ENCODE peak calls at places on chromosome 17, in five cellular contexts. K is breast epithelium; I is CD4-positive, alpha-beta T cell; N is uterus; Q is astrocyte. D is an unnamed sample.

GRCh38 chr17:11627301-11627700 is 29.0 kb downstream of the DNAH9 start:
- DNase-seq in K (no peak), Q (no peak), N (no peak), I (no peak), D (no peak)

GRCh38 chr17:44307387-44308186 is 814 bp upstream of the RUNDC3A start:
- DNase-seq in Q (peak; percentile 10), K (no peak), I (no peak), N (no peak), D (peak; percentile 78)

GRCh38 chr17:1055751-1056645 is 59.1 kb downstream of the TIMM22 start:
- DNase-seq in N (peak; percentile 67), K (peak; percentile 57), Q (peak; percentile 15), I (peak; percentile 23), D (peak; percentile 66)

GRCh38 chr17:39922006-39922405 is 3.6 kb upstream of the GSDMB start:
- DNase-seq in I (no peak), Q (no peak), K (no peak), N (no peak), D (no peak)

GRCh38 chr17:75557075-75557851 is 30.3 kb upstream of the MYO15B start:
- DNase-seq in N (peak; percentile 73), K (peak; percentile 46), I (no peak), Q (peak; percentile 27), D (no peak)

GRCh38 chr17:50534222-50534978 is 1.9 kb downstream of the EPN3 start:
- DNase-seq in Q (peak; percentile 29), K (no peak), I (no peak), N (no peak), D (no peak)

GRCh38 chr17:73969956-73970355 is 233.5 kb upstream of the RPL38 start:
- DNase-seq in I (no peak), N (no peak), K (no peak), Q (no peak), D (no peak)

GRCh38 chr17:62625870-62626200 is 1.6 kb upstream of the MRC2 start:
- DNase-seq in K (no peak), N (no peak), I (no peak), Q (no peak), D (peak; percentile 68)

GRCh38 chr17:29043539-29044165 is 711 bp downstream of the PIPOX start:
- DNase-seq in K (no peak), I (no peak), Q (no peak), N (no peak), D (no peak)

GRCh38 chr17:80270836-80271235 is 10.2 kb downstream of the RNF213 start:
- DNase-seq in N (no peak), I (peak; percentile 27), Q (no peak), K (no peak), D (peak; percentile 67)

GRCh38 chr17:50647187-50647586 is 12.5 kb downstream of the ABCC3 start:
- DNase-seq in Q (no peak), I (no peak), K (no peak), N (no peak), D (no peak)

GRCh38 chr17:47941998-47942490 is 673 bp downstream of the PNPO start:
- DNase-seq in N (no peak), Q (no peak), I (no peak), K (no peak), D (no peak)

GRCh38 chr17:48335858-48336500 is 94.0 kb downstream of the SKAP1 start:
- DNase-seq in K (no peak), I (no peak), Q (peak; percentile 26), N (no peak), D (no peak)

GRCh38 chr17:60506312-60506711 is 19.7 kb downstream of the APPBP2 start:
- DNase-seq in Q (peak; percentile 90), K (no peak), I (no peak), N (no peak), D (no peak)

GRCh38 chr17:51374220-51374619 is 113.9 kb downstream of the UTP18 start:
- DNase-seq in I (no peak), Q (no peak), N (no peak), K (no peak), D (no peak)

GRCh38 chr17:74282587-74283370 is 8.7 kb downstream of the DNAI2 start:
- DNase-seq in N (no peak), I (peak; percentile 29), Q (peak; percentile 77), K (no peak), D (peak; percentile 5)

GRCh38 chr17:58411408-58411894 is 5.9 kb downstream of the RNF43 start:
- DNase-seq in N (no peak), I (no peak), K (no peak), Q (no peak), D (no peak)

GRCh38 chr17:65783845-65784334 is 222.4 kb upstream of the AXIN2 start:
- DNase-seq in K (no peak), N (peak; percentile 53), Q (peak; percentile 95), I (no peak), D (no peak)

GRCh38 chr17:1965556-1966273 is 59.4 kb downstream of the RTN4RL1 start:
- DNase-seq in Q (peak; percentile 32), K (no peak), I (no peak), N (no peak), D (peak; percentile 20)

GRCh38 chr17:82751571-82752370 is at the start of gene TBCD:
- DNase-seq in N (peak; percentile 87), I (peak; percentile 81), K (peak; percentile 84), Q (peak; percentile 62), D (peak; percentile 92)

GRCh38 chr17:7114875-7115614 is 423 bp upstream of the ASGR2 start:
- DNase-seq in Q (no peak), N (no peak), I (no peak), K (no peak), D (peak; percentile 31)

GRCh38 chr17:40369923-40370322 is 5.4 kb upstream of the GJD3 start:
- DNase-seq in K (no peak), Q (no peak), I (no peak), N (no peak), D (no peak)

GRCh38 chr17:39668141-39668924 is at the start of gene PNMT:
- DNase-seq in N (no peak), I (peak; percentile 67), K (peak; percentile 60), Q (peak; percentile 32), D (peak; percentile 75)

GRCh38 chr17:49002766-49003165 is 5.6 kb downstream of the IGF2BP1 start:
- DNase-seq in N (no peak), Q (no peak), I (no peak), K (no peak), D (no peak)

GRCh38 chr17:27985306-27985705 is 57.2 kb upstream of the NLK start:
- DNase-seq in K (no peak), Q (no peak), I (no peak), N (no peak), D (no peak)

GRCh38 chr17:35788504-35788998 is 6.9 kb downstream of the MMP28 start:
- DNase-seq in K (no peak), I (no peak), Q (peak; percentile 88), N (no peak), D (no peak)

GRCh38 chr17:9050801-9051401 is 29.6 kb downstream of the NTN1 start:
- DNase-seq in I (no peak), K (peak; percentile 45), N (no peak), Q (peak; percentile 50), D (no peak)

GRCh38 chr17:37813753-37814152 is 68.9 kb upstream of the HNF1B start:
- DNase-seq in I (no peak), N (no peak), Q (peak; percentile 100), K (no peak), D (no peak)

GRCh38 chr17:57985675-57985974 is 2.4 kb downstream of the VEZF1 start:
- DNase-seq in N (no peak), K (no peak), I (no peak), Q (peak; percentile 22), D (no peak)

GRCh38 chr17:54372071-54372720 is 528.5 kb upstream of the TOM1L1 start:
- DNase-seq in Q (no peak), I (no peak), N (no peak), K (no peak), D (no peak)

GRCh38 chr17:54373970-54374369 is 526.7 kb upstream of the TOM1L1 start:
- DNase-seq in K (no peak), N (no peak), Q (no peak), I (no peak), D (no peak)
- H3K9me3 ChIP-seq in K (no peaks in the 10 kb centered on the region), N (no peaks in the 10 kb centered on the region), Q (peaks cover 3% of the 10 kb centered on the region), I (peaks cover 4% of the 10 kb centered on the region), D (peaks cover 3% of the 10 kb centered on the region)

GRCh38 chr17:30913955-30914354 is 7.8 kb upstream of the ADAP2 start:
- DNase-seq in Q (no peak), N (no peak), K (no peak), I (no peak), D (no peak)
- H3K9me3 ChIP-seq in Q (no peaks in the 10 kb centered on the region), N (no peaks in the 10 kb centered on the region), K (no peaks in the 10 kb centered on the region), I (no peaks in the 10 kb centered on the region), D (no peaks in the 10 kb centered on the region)

GRCh38 chr17:66934040-66934439 is 30.5 kb upstream of the CACNG4 start:
- DNase-seq in K (no peak), N (no peak), Q (no peak), I (no peak), D (no peak)
- H3K9me3 ChIP-seq in K (no peaks in the 10 kb centered on the region), N (no peaks in the 10 kb centered on the region), Q (no peaks in the 10 kb centered on the region), I (no peaks in the 10 kb centered on the region), D (no peaks in the 10 kb centered on the region)

GRCh38 chr17:42577532-42578281 is at the start of gene PSMC3IP:
- DNase-seq in N (peak; percentile 95), K (peak; percentile 93), I (peak; percentile 87), Q (peak; percentile 83), D (peak; percentile 97)

GRCh38 chr17:42573095-42573494 is 4.4 kb downstream of the PSMC3IP start:
- DNase-seq in N (no peak), K (no peak), I (no peak), Q (no peak), D (no peak)

GRCh38 chr17:42571435-42572225 is 4.7 kb downstream of the MLX start:
- DNase-seq in K (no peak), N (no peak), Q (no peak), I (no peak), D (no peak)

GRCh38 chr17:42577140-42577531 is 393 bp downstream of the PSMC3IP start:
- DNase-seq in I (no peak), Q (no peak), K (no peak), N (no peak), D (no peak)

DNA sequence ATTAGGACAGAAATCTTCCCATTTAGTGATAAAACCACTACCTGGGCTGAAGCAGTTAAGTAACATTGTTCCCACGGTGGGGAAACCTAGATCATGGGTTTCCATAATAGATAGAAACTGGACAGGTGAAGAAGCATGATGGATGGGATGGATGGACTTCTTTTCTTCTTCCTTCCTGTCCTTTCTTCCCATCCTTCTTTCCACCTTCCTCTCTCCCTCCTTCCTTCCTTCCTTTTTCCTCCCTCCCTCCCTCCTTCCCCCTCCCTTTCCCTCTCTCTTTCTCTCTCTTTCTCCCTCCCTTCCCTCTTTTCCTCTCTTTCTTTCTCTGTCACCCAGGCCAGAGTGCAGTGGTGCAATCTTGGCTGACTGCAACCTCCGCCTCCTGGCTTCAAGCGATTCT is 3.1 kb downstream of the PSMC3IP start:
- DNase-seq in N (no peak), K (no peak), Q (no peak), I (no peak), D (no peak)
- H3K9me3 ChIP-seq in N (no peaks in the 10 kb centered on the region), K (no peaks in the 10 kb centered on the region), Q (no peaks in the 10 kb centered on the region), I (no peaks in the 10 kb centered on the region), D (no peaks in the 10 kb centered on the region)

DNA sequence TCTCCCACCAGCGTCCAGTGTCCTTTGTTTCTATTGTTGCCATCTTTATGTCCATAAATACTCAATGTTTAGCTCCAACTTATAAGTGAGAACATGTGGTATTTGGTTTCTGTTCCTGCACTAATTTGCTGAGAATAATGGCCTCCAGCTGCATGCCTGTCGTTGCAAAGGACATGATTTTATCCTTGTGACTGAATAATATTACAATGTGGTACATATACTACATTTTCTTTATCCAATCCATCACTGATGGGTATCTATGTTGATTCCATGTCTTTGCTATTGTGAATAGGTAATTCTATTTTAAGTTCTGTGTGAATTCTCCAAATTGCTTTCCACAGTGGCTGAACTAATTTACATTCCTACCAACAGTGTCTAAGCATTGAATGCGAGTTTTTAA is 578.6 kb upstream of the CA10 start:
- DNase-seq in I (no peak), N (no peak), K (no peak), Q (no peak), D (no peak)
- H3K9me3 ChIP-seq in I (no peaks in the 10 kb centered on the region), N (no peaks in the 10 kb centered on the region), K (no peaks in the 10 kb centered on the region), Q (no peaks in the 10 kb centered on the region), D (no peaks in the 10 kb centered on the region)